ENCODE peak calls at places on chromosomes 16 and 17, in five cellular contexts. T is activated B cell treated with CpG ODN at 0.5 μM for 24 hours, J is nephron progenitor cell, P is cardiac muscle cell, A is PC-3. L is an unnamed sample.

GRCh38 chr16:47461598-47462266 is 601 bp downstream of the PHKB start:
- DNase-seq in T (no peak), A (peak; percentile 67), J (peak; percentile 31), P (peak; percentile 60), L (peak; percentile 23)

GRCh38 chr17:69638516-69638915 is 224.0 kb downstream of the MAP2K6 start:
- DNase-seq in A (peak; percentile 11), T (no peak), J (no peak), P (no peak), L (no peak)

GRCh38 chr17:1485748-1486376 is 6.6 kb downstream of the MYO1C start:
- DNase-seq in P (peak; percentile 69), T (peak; percentile 71), A (peak; percentile 31), J (peak; percentile 46), L (peak; percentile 74)

GRCh38 chr17:38352245-38353083 is 820 bp downstream of the SOCS7 start:
- DNase-seq in P (peak; percentile 31), A (peak; percentile 6), T (peak; percentile 37), J (peak; percentile 54), L (peak; percentile 41)

GRCh38 chr17:62713096-62713870 is 85.8 kb downstream of the MRC2 start:
- DNase-seq in P (no peak), T (no peak), J (peak; percentile 63), A (no peak), L (no peak)

GRCh38 chr16:20904507-20905079 is 4.0 kb downstream of the LYRM1 start:
- DNase-seq in J (no peak), A (peak; percentile 75), P (peak; percentile 88), T (no peak), L (peak; percentile 63)

GRCh38 chr16:66849021-66849420 is 4.8 kb downstream of the CA7 start:
- DNase-seq in A (no peak), J (no peak), P (no peak), T (no peak), L (no peak)

GRCh38 chr16:59654455-59654854 is 920.3 kb upstream of the GOT2 start:
- DNase-seq in T (no peak), J (no peak), A (no peak), P (no peak), L (no peak)

GRCh38 chr17:58224315-58224714 is 5.3 kb upstream of the MKS1 start:
- DNase-seq in J (no peak), P (peak; percentile 55), T (no peak), A (peak; percentile 92), L (no peak)

GRCh38 chr16:49499018-49499785 is 125.6 kb downstream of the C16orf78 start:
- DNase-seq in T (peak; percentile 11), J (no peak), P (no peak), A (no peak), L (no peak)

GRCh38 chr16:28001184-28001583 is 62.3 kb downstream of the GSG1L start:
- DNase-seq in P (no peak), J (no peak), A (no peak), T (no peak), L (no peak)

GRCh38 chr17:37392024-37392590 is 14.5 kb downstream of the ACACA start:
- DNase-seq in J (no peak), P (peak; percentile 83), A (peak; percentile 2), T (no peak), L (peak; percentile 19)

GRCh38 chr17:16425698-16426659 is 10.6 kb downstream of the TRPV2 start:
- DNase-seq in A (no peak), T (no peak), J (no peak), P (no peak), L (no peak)

GRCh38 chr17:16430650-16431049 is 15.3 kb downstream of the TRPV2 start:
- DNase-seq in A (no peak), J (no peak), P (no peak), T (no peak), L (no peak)

GRCh38 chr17:16427020-16427419 is 11.6 kb downstream of the TRPV2 start:
- DNase-seq in P (no peak), T (no peak), J (no peak), A (no peak), L (no peak)

GRCh38 chr17:16425202-16425601 is 9.8 kb downstream of the TRPV2 start:
- DNase-seq in A (no peak), P (no peak), T (no peak), J (no peak), L (no peak)

DNA sequence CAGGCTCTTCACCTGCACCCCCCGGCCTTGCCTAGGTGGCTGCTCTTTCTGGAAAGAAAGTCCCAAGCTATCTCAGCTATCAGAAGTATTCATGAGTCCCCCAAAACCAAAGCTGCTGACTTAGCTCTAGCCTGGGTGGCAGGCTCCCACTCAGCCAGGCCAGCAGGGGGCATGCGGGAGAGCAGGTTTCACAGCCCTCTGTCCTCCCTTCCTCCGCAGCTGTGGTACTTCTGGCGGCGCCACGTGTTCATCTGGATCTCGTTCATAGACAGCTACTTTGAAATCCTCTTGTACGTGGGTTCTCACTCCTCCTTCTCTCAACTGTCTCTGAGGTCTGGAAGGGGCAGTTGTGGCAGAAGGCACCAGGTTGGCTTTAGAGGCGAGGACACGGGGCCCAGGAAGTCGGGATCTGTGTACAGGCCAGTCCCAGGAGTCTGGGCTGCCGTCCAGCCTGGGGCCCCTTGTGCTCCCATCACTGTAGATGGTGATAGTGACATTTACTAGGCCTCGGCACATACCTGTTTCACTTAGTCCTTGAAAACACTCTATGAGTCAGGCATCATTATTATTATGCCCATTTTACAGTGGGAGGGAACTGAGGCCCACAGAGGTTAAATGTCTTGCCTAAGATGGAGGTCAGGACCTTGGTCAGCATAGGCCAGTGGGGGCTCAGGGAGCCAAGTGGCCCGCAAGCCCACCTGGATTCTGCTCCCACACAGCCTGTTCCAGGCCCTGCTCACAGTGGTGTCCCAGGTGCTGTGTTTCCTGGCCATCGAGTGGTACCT is 12.9 kb downstream of the TRPV2 start:
- DNase-seq in P (peak; percentile 80), J (peak; percentile 67), A (peak; percentile 57), T (no peak), L (no peak)
- TF ChIP-seq CTCF in P (peak; percentile 82), J (peak; percentile 64), A (peak; percentile 90), T (no peak), L (peak; percentile 89)

GRCh38 chr17:6425407-6425806 is 9.5 kb downstream of the AIPL1 start:
- DNase-seq in J (no peak), A (no peak), P (no peak), T (no peak), L (no peak)

GRCh38 chr17:6420173-6420641 is 14.7 kb downstream of the AIPL1 start:
- DNase-seq in T (no peak), P (peak; percentile 17), J (peak; percentile 56), A (peak; percentile 43), L (no peak)

GRCh38 chr17:6421700-6422604 is 13.0 kb downstream of the AIPL1 start:
- DNase-seq in P (peak; percentile 80), T (peak; percentile 55), J (peak; percentile 92), A (peak; percentile 82), L (no peak)

GRCh38 chr17:6423931-6424330 is 11.0 kb downstream of the AIPL1 start:
- DNase-seq in J (no peak), P (no peak), T (no peak), A (no peak), L (no peak)

GRCh38 chr17:6422654-6423241 is 12.2 kb downstream of the AIPL1 start:
- DNase-seq in A (no peak), P (no peak), T (no peak), J (no peak), L (no peak)
- TF ChIP-seq CTCF in A (no peak), P (no peak), T (no peak), J (no peak), L (no peak)

DNA sequence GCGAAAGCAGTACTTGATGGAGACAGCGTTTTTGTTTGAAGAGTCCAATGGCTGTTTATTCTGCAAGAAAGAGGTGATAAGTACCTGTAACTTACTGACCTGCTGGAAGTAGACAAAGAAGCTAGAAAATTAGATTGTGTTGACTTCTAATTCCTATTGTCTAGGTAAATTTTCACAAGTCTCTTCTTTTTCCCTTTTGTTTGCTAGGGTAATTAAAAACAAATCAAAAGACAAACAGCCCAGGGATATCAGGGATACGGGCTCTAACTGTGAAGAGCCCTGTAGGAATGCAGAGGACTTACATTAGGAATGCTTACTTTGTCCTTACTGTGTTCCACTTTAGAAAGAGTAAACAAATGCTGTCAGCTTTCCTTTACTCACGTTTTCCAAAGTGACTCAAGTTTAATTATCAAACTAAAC is 7.0 kb downstream of the PSME3IP1 start:
- DNase-seq in T (no peak), P (no peak), J (no peak), A (no peak), L (no peak)
- TF ChIP-seq CTCF in T (no peak), P (no peak), J (no peak), A (no peak), L (no peak)

GRCh38 chr17:66942453-66943264 is 21.8 kb upstream of the CACNG4 start:
- DNase-seq in A (no peak), T (no peak), P (no peak), J (no peak), L (no peak)
- TF ChIP-seq CTCF in A (no peak), T (no peak), P (no peak), J (no peak), L (no peak)

GRCh38 chr16:72848045-72848410 is 199.9 kb downstream of the ZFHX3 start:
- DNase-seq in P (no peak), T (no peak), A (no peak), J (no peak), L (no peak)
- TF ChIP-seq CTCF in P (no peak), T (no peak), A (no peak), J (no peak), L (no peak)

GRCh38 chr16:87434146-87434667 is 42.1 kb downstream of the MAP1LC3B start:
- DNase-seq in A (no peak), J (no peak), P (no peak), T (no peak), L (no peak)
- TF ChIP-seq CTCF in A (no peak), J (no peak), P (no peak), T (no peak), L (no peak)